ENCODE peak calls at places on chromosome 9, in four cellular contexts. One of them, this sample, is unnamed.

GRCh38 chr9:131278421-131279111 is 2.3 kb upstream of the FAM78A start:
- DNase-seq in breast epithelium: no peak
- DNase-seq in A549: no peak
- DNase-seq in spleen: peak; percentile 86
- DNase-seq in this sample: peak; percentile 67

GRCh38 chr9:89873801-89874200 is 269.0 kb downstream of the GADD45G start:
- DNase-seq in breast epithelium: no peak
- DNase-seq in A549: no peak
- DNase-seq in spleen: peak; percentile 46
- DNase-seq in this sample: no peak

GRCh38 chr9:34610434-34611206 is 1.3 kb downstream of the RPP25L start:
- DNase-seq in breast epithelium: no peak
- DNase-seq in A549: no peak
- DNase-seq in spleen: peak; percentile 82
- DNase-seq in this sample: no peak

GRCh38 chr9:104286792-104287191 is 192.7 kb downstream of the SMC2 start:
- DNase-seq in breast epithelium: no peak
- DNase-seq in A549: no peak
- DNase-seq in spleen: no peak
- DNase-seq in this sample: no peak

GRCh38 chr9:103037508-103038477 is 42.7 kb downstream of the CYLC2 start:
- DNase-seq in breast epithelium: no peak
- DNase-seq in A549: no peak
- DNase-seq in spleen: peak; percentile 51
- DNase-seq in this sample: no peak

GRCh38 chr9:69818946-69819345 is 1.7 kb upstream of the CFAP95 start:
- DNase-seq in breast epithelium: no peak
- DNase-seq in A549: no peak
- DNase-seq in spleen: no peak
- DNase-seq in this sample: no peak

GRCh38 chr9:110106698-110107097 is 101.3 kb downstream of the C9orf152 start:
- DNase-seq in breast epithelium: no peak
- DNase-seq in A549: no peak
- DNase-seq in spleen: no peak
- DNase-seq in this sample: no peak

GRCh38 chr9:33111621-33112020 is 35.1 kb upstream of the SMU1 start:
- DNase-seq in breast epithelium: peak; percentile 13
- DNase-seq in A549: no peak
- DNase-seq in spleen: no peak
- DNase-seq in this sample: no peak

GRCh38 chr9:19440823-19441580 is 32.2 kb downstream of the ACER2 start:
- DNase-seq in breast epithelium: no peak
- DNase-seq in A549: no peak
- DNase-seq in spleen: no peak
- DNase-seq in this sample: no peak

GRCh38 chr9:30160570-30160969 is 2223.9 kb upstream of the ACO1 start:
- DNase-seq in breast epithelium: no peak
- DNase-seq in A549: no peak
- DNase-seq in spleen: no peak
- DNase-seq in this sample: no peak

GRCh38 chr9:78021692-78022091 is 9.9 kb downstream of the GNAQ start:
- DNase-seq in breast epithelium: no peak
- DNase-seq in A549: no peak
- DNase-seq in spleen: no peak
- DNase-seq in this sample: no peak

GRCh38 chr9:136562746-136563506 is 17.1 kb upstream of the NOTCH1 start:
- DNase-seq in breast epithelium: no peak
- DNase-seq in A549: no peak
- DNase-seq in spleen: no peak
- DNase-seq in this sample: peak; percentile 21
- H3K4me1 ChIP-seq in breast epithelium: peaks cover 10% of the 10 kb centered on the region
- H3K4me1 ChIP-seq in A549: peaks cover 24% of the 10 kb centered on the region
- H3K4me1 ChIP-seq in spleen: peaks cover 73% of the 10 kb centered on the region
- H3K4me1 ChIP-seq in this sample: peaks cover 9% of the 10 kb centered on the region

DNA sequence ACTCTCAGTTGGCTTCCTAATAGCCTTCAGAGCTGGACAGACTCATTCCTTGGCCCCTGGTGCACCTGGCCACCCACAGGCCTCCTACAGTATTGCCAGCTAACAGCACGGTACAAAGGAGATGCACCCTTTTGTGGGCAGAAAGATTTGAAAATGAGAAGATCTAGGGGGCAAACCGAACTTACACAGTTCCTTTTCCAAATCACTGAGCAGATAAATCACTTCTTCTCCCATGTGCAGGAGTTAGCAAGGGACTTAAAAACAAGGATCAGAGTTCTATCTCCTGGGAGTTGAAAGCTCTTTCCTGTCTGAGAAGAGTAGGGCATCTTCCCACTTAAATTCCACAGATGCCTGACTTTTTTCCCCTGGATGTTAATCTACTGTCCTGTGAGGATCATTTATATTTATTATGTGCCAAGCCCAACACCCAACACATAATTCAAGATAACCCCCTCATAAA is 207.4 kb upstream of the DAPK1 start:
- DNase-seq in breast epithelium: no peak
- DNase-seq in A549: no peak
- DNase-seq in spleen: no peak
- DNase-seq in this sample: no peak
- TF ChIP-seq CTCF in breast epithelium: peak; percentile 19
- TF ChIP-seq CTCF in A549: no peak
- TF ChIP-seq CTCF in spleen: no peak
- TF ChIP-seq CTCF in this sample: no peak

GRCh38 chr9:25814023-25814422 is 135.8 kb upstream of the TUSC1 start:
- DNase-seq in breast epithelium: no peak
- DNase-seq in A549: no peak
- DNase-seq in spleen: no peak
- DNase-seq in this sample: no peak

GRCh38 chr9:25808554-25808953 is 130.3 kb upstream of the TUSC1 start:
- DNase-seq in breast epithelium: no peak
- DNase-seq in A549: no peak
- DNase-seq in spleen: no peak
- DNase-seq in this sample: no peak
- H3K9me3 ChIP-seq in breast epithelium: no peaks in the 10 kb centered on the region
- H3K9me3 ChIP-seq in A549: no peaks in the 10 kb centered on the region
- H3K9me3 ChIP-seq in spleen: no peaks in the 10 kb centered on the region
- H3K9me3 ChIP-seq in this sample: no peaks in the 10 kb centered on the region

DNA sequence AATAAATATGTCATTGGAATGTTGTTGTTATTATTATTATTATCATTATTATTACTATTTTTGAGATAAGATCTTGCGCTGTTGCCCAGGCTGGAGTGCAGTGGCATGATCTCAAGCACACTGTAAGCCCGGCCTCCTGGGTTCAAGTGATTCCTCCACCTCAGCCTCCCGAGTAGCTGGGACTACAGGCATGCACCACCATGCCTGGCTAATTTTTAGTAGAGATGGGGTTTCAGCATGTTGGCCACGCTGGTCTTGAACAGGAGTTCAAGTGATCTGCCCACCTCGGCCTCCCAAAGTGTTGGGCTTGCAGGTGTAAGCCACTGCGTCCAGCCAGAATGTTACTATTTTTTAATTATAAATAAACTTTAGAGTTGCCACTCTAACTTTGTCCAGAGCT is 14.4 kb downstream of the ZNF462 start:
- DNase-seq in breast epithelium: no peak
- DNase-seq in A549: no peak
- DNase-seq in spleen: no peak
- DNase-seq in this sample: no peak
- H3K4me1 ChIP-seq in breast epithelium: peaks cover 6% of the 10 kb centered on the region
- H3K4me1 ChIP-seq in A549: peaks cover 27% of the 10 kb centered on the region
- H3K4me1 ChIP-seq in spleen: peaks cover 12% of the 10 kb centered on the region
- H3K4me1 ChIP-seq in this sample: no peaks in the 10 kb centered on the region